ENCODE peak calls at places on chromosomes 2 and 18, in eight cellular contexts. One of them, this sample, is unnamed.

GRCh38 chr2:197708331-197708730 is 3.2 kb downstream of the MARS2 start:
- DNase-seq in neuronal stem cell: no peak
- DNase-seq in epithelial cell of esophagus: peak; percentile 87
- DNase-seq in Right ventricle myocardium inferior: no peak
- DNase-seq in stimulated activated CD4-positive, alpha-beta T cell treated with anti-CD3 and anti-CD28 coated beads, Interleukin-2, amount 100 ng/mL, for 48 hours: no peak
- DNase-seq in GM20000: no peak
- DNase-seq in suprapubic skin: no peak
- DNase-seq in NCI-H1092: no peak
- DNase-seq in this sample: no peak

GRCh38 chr2:217688494-217688893 is 314.3 kb downstream of the TNS1 start:
- DNase-seq in suprapubic skin: peak; percentile 36
- DNase-seq in Right ventricle myocardium inferior: no peak
- DNase-seq in GM20000: no peak
- DNase-seq in stimulated activated CD4-positive, alpha-beta T cell treated with anti-CD3 and anti-CD28 coated beads, Interleukin-2, amount 100 ng/mL, for 48 hours: no peak
- DNase-seq in epithelial cell of esophagus: no peak
- DNase-seq in NCI-H1092: no peak
- DNase-seq in neuronal stem cell: no peak
- DNase-seq in this sample: no peak

GRCh38 chr2:236665572-236666118 is 96.0 kb downstream of the ACKR3 start:
- DNase-seq in stimulated activated CD4-positive, alpha-beta T cell treated with anti-CD3 and anti-CD28 coated beads, Interleukin-2, amount 100 ng/mL, for 48 hours: no peak
- DNase-seq in epithelial cell of esophagus: peak; percentile 59
- DNase-seq in NCI-H1092: no peak
- DNase-seq in GM20000: no peak
- DNase-seq in suprapubic skin: peak; percentile 21
- DNase-seq in neuronal stem cell: no peak
- DNase-seq in Right ventricle myocardium inferior: no peak
- DNase-seq in this sample: peak; percentile 21

GRCh38 chr2:153432381-153432780 is 46.2 kb downstream of the RPRM start:
- DNase-seq in epithelial cell of esophagus: no peak
- DNase-seq in NCI-H1092: no peak
- DNase-seq in stimulated activated CD4-positive, alpha-beta T cell treated with anti-CD3 and anti-CD28 coated beads, Interleukin-2, amount 100 ng/mL, for 48 hours: no peak
- DNase-seq in GM20000: no peak
- DNase-seq in Right ventricle myocardium inferior: no peak
- DNase-seq in neuronal stem cell: no peak
- DNase-seq in suprapubic skin: no peak
- DNase-seq in this sample: no peak

GRCh38 chr2:56816666-56817065 is 632.9 kb downstream of the CCDC85A start:
- DNase-seq in stimulated activated CD4-positive, alpha-beta T cell treated with anti-CD3 and anti-CD28 coated beads, Interleukin-2, amount 100 ng/mL, for 48 hours: no peak
- DNase-seq in suprapubic skin: no peak
- DNase-seq in NCI-H1092: no peak
- DNase-seq in epithelial cell of esophagus: no peak
- DNase-seq in GM20000: no peak
- DNase-seq in Right ventricle myocardium inferior: no peak
- DNase-seq in neuronal stem cell: no peak
- DNase-seq in this sample: peak; percentile 24

GRCh38 chr2:113187771-113188170 is 14.0 kb downstream of the PSD4 start:
- DNase-seq in Right ventricle myocardium inferior: no peak
- DNase-seq in epithelial cell of esophagus: no peak
- DNase-seq in stimulated activated CD4-positive, alpha-beta T cell treated with anti-CD3 and anti-CD28 coated beads, Interleukin-2, amount 100 ng/mL, for 48 hours: no peak
- DNase-seq in NCI-H1092: no peak
- DNase-seq in suprapubic skin: no peak
- DNase-seq in neuronal stem cell: no peak
- DNase-seq in GM20000: no peak
- DNase-seq in this sample: no peak

GRCh38 chr2:224838335-224838734 is 122.2 kb upstream of the CCDC195 start:
- DNase-seq in NCI-H1092: peak; percentile 42
- DNase-seq in Right ventricle myocardium inferior: no peak
- DNase-seq in neuronal stem cell: no peak
- DNase-seq in suprapubic skin: no peak
- DNase-seq in stimulated activated CD4-positive, alpha-beta T cell treated with anti-CD3 and anti-CD28 coated beads, Interleukin-2, amount 100 ng/mL, for 48 hours: no peak
- DNase-seq in GM20000: no peak
- DNase-seq in epithelial cell of esophagus: no peak
- DNase-seq in this sample: no peak

GRCh38 chr2:239157269-239157668 is 243.6 kb downstream of the HDAC4 start:
- DNase-seq in NCI-H1092: no peak
- DNase-seq in neuronal stem cell: no peak
- DNase-seq in GM20000: no peak
- DNase-seq in Right ventricle myocardium inferior: no peak
- DNase-seq in stimulated activated CD4-positive, alpha-beta T cell treated with anti-CD3 and anti-CD28 coated beads, Interleukin-2, amount 100 ng/mL, for 48 hours: no peak
- DNase-seq in epithelial cell of esophagus: no peak
- DNase-seq in suprapubic skin: peak; percentile 34
- DNase-seq in this sample: peak; percentile 63

GRCh38 chr2:28896906-28897305 is 2.4 kb downstream of the WDR43 start:
- DNase-seq in Right ventricle myocardium inferior: no peak
- DNase-seq in suprapubic skin: no peak
- DNase-seq in NCI-H1092: no peak
- DNase-seq in stimulated activated CD4-positive, alpha-beta T cell treated with anti-CD3 and anti-CD28 coated beads, Interleukin-2, amount 100 ng/mL, for 48 hours: no peak
- DNase-seq in epithelial cell of esophagus: peak; percentile 74
- DNase-seq in GM20000: no peak
- DNase-seq in neuronal stem cell: no peak
- DNase-seq in this sample: no peak

GRCh38 chr2:19802088-19802806 is 99.5 kb downstream of the TTC32 start:
- DNase-seq in Right ventricle myocardium inferior: no peak
- DNase-seq in epithelial cell of esophagus: no peak
- DNase-seq in neuronal stem cell: no peak
- DNase-seq in NCI-H1092: no peak
- DNase-seq in GM20000: no peak
- DNase-seq in suprapubic skin: no peak
- DNase-seq in stimulated activated CD4-positive, alpha-beta T cell treated with anti-CD3 and anti-CD28 coated beads, Interleukin-2, amount 100 ng/mL, for 48 hours: no peak
- DNase-seq in this sample: no peak

GRCh38 chr2:9235388-9236344 is 29.1 kb downstream of the ASAP2 start:
- DNase-seq in GM20000: no peak
- DNase-seq in stimulated activated CD4-positive, alpha-beta T cell treated with anti-CD3 and anti-CD28 coated beads, Interleukin-2, amount 100 ng/mL, for 48 hours: no peak
- DNase-seq in suprapubic skin: no peak
- DNase-seq in Right ventricle myocardium inferior: no peak
- DNase-seq in NCI-H1092: no peak
- DNase-seq in neuronal stem cell: no peak
- DNase-seq in epithelial cell of esophagus: peak; percentile 74
- DNase-seq in this sample: peak; percentile 78

GRCh38 chr2:217331577-217332139 is 471.8 kb upstream of the TNP1 start:
- DNase-seq in epithelial cell of esophagus: peak; percentile 82
- DNase-seq in NCI-H1092: no peak
- DNase-seq in suprapubic skin: no peak
- DNase-seq in stimulated activated CD4-positive, alpha-beta T cell treated with anti-CD3 and anti-CD28 coated beads, Interleukin-2, amount 100 ng/mL, for 48 hours: no peak
- DNase-seq in GM20000: no peak
- DNase-seq in neuronal stem cell: peak; percentile 11
- DNase-seq in Right ventricle myocardium inferior: no peak
- DNase-seq in this sample: no peak

GRCh38 chr18:49638209-49638785 is 76.4 kb downstream of the LIPG start:
- DNase-seq in neuronal stem cell: no peak
- DNase-seq in stimulated activated CD4-positive, alpha-beta T cell treated with anti-CD3 and anti-CD28 coated beads, Interleukin-2, amount 100 ng/mL, for 48 hours: no peak
- DNase-seq in epithelial cell of esophagus: no peak
- DNase-seq in NCI-H1092: no peak
- DNase-seq in GM20000: no peak
- DNase-seq in Right ventricle myocardium inferior: no peak
- DNase-seq in suprapubic skin: no peak
- DNase-seq in this sample: no peak

GRCh38 chr2:222313816-222314215 is 15.0 kb upstream of the PAX3 start:
- DNase-seq in stimulated activated CD4-positive, alpha-beta T cell treated with anti-CD3 and anti-CD28 coated beads, Interleukin-2, amount 100 ng/mL, for 48 hours: no peak
- DNase-seq in epithelial cell of esophagus: no peak
- DNase-seq in Right ventricle myocardium inferior: no peak
- DNase-seq in neuronal stem cell: no peak
- DNase-seq in suprapubic skin: no peak
- DNase-seq in NCI-H1092: no peak
- DNase-seq in GM20000: no peak
- DNase-seq in this sample: no peak

GRCh38 chr18:54127759-54128378 is 96.6 kb downstream of the MBD2 start:
- DNase-seq in neuronal stem cell: peak; percentile 54
- DNase-seq in suprapubic skin: no peak
- DNase-seq in GM20000: peak; percentile 54
- DNase-seq in stimulated activated CD4-positive, alpha-beta T cell treated with anti-CD3 and anti-CD28 coated beads, Interleukin-2, amount 100 ng/mL, for 48 hours: no peak
- DNase-seq in epithelial cell of esophagus: peak; percentile 59
- DNase-seq in Right ventricle myocardium inferior: no peak
- DNase-seq in NCI-H1092: peak; percentile 29
- DNase-seq in this sample: no peak

GRCh38 chr2:118197011-118197695 is 108.9 kb downstream of the INSIG2 start:
- DNase-seq in Right ventricle myocardium inferior: no peak
- DNase-seq in stimulated activated CD4-positive, alpha-beta T cell treated with anti-CD3 and anti-CD28 coated beads, Interleukin-2, amount 100 ng/mL, for 48 hours: no peak
- DNase-seq in NCI-H1092: no peak
- DNase-seq in neuronal stem cell: no peak
- DNase-seq in GM20000: no peak
- DNase-seq in suprapubic skin: no peak
- DNase-seq in epithelial cell of esophagus: peak; percentile 23
- DNase-seq in this sample: no peak

GRCh38 chr2:164669291-164669690 is 48.0 kb upstream of the GRB14 start:
- DNase-seq in suprapubic skin: no peak
- DNase-seq in epithelial cell of esophagus: no peak
- DNase-seq in Right ventricle myocardium inferior: no peak
- DNase-seq in neuronal stem cell: no peak
- DNase-seq in stimulated activated CD4-positive, alpha-beta T cell treated with anti-CD3 and anti-CD28 coated beads, Interleukin-2, amount 100 ng/mL, for 48 hours: no peak
- DNase-seq in GM20000: no peak
- DNase-seq in NCI-H1092: no peak
- DNase-seq in this sample: no peak

GRCh38 chr2:104826016-104826415 is 27.9 kb upstream of the POU3F3 start:
- DNase-seq in Right ventricle myocardium inferior: no peak
- DNase-seq in GM20000: no peak
- DNase-seq in suprapubic skin: no peak
- DNase-seq in stimulated activated CD4-positive, alpha-beta T cell treated with anti-CD3 and anti-CD28 coated beads, Interleukin-2, amount 100 ng/mL, for 48 hours: no peak
- DNase-seq in epithelial cell of esophagus: no peak
- DNase-seq in NCI-H1092: no peak
- DNase-seq in neuronal stem cell: no peak
- DNase-seq in this sample: no peak

GRCh38 chr2:58651930-58652329 is 410.8 kb upstream of the FANCL start:
- DNase-seq in epithelial cell of esophagus: peak; percentile 77
- DNase-seq in stimulated activated CD4-positive, alpha-beta T cell treated with anti-CD3 and anti-CD28 coated beads, Interleukin-2, amount 100 ng/mL, for 48 hours: no peak
- DNase-seq in suprapubic skin: no peak
- DNase-seq in Right ventricle myocardium inferior: no peak
- DNase-seq in neuronal stem cell: no peak
- DNase-seq in GM20000: no peak
- DNase-seq in NCI-H1092: no peak
- DNase-seq in this sample: no peak

GRCh38 chr2:60215295-60215990 is 338.0 kb downstream of the BCL11A start:
- DNase-seq in neuronal stem cell: peak; percentile 80
- DNase-seq in Right ventricle myocardium inferior: peak; percentile 33
- DNase-seq in stimulated activated CD4-positive, alpha-beta T cell treated with anti-CD3 and anti-CD28 coated beads, Interleukin-2, amount 100 ng/mL, for 48 hours: no peak
- DNase-seq in epithelial cell of esophagus: no peak
- DNase-seq in NCI-H1092: no peak
- DNase-seq in GM20000: no peak
- DNase-seq in suprapubic skin: no peak
- DNase-seq in this sample: no peak

GRCh38 chr2:12318427-12319057 is 398.2 kb upstream of the TRIB2 start:
- DNase-seq in stimulated activated CD4-positive, alpha-beta T cell treated with anti-CD3 and anti-CD28 coated beads, Interleukin-2, amount 100 ng/mL, for 48 hours: no peak
- DNase-seq in epithelial cell of esophagus: peak; percentile 83
- DNase-seq in suprapubic skin: no peak
- DNase-seq in NCI-H1092: no peak
- DNase-seq in GM20000: no peak
- DNase-seq in neuronal stem cell: no peak
- DNase-seq in Right ventricle myocardium inferior: no peak
- DNase-seq in this sample: no peak

GRCh38 chr2:19890104-19890503 is 11.7 kb downstream of the TTC32 start:
- DNase-seq in epithelial cell of esophagus: no peak
- DNase-seq in stimulated activated CD4-positive, alpha-beta T cell treated with anti-CD3 and anti-CD28 coated beads, Interleukin-2, amount 100 ng/mL, for 48 hours: no peak
- DNase-seq in suprapubic skin: no peak
- DNase-seq in NCI-H1092: no peak
- DNase-seq in GM20000: no peak
- DNase-seq in Right ventricle myocardium inferior: no peak
- DNase-seq in neuronal stem cell: no peak
- DNase-seq in this sample: no peak

GRCh38 chr2:142980246-142981068 is 103.0 kb downstream of the KYNU start:
- DNase-seq in epithelial cell of esophagus: peak; percentile 66
- DNase-seq in stimulated activated CD4-positive, alpha-beta T cell treated with anti-CD3 and anti-CD28 coated beads, Interleukin-2, amount 100 ng/mL, for 48 hours: no peak
- DNase-seq in NCI-H1092: no peak
- DNase-seq in Right ventricle myocardium inferior: no peak
- DNase-seq in suprapubic skin: no peak
- DNase-seq in GM20000: peak; percentile 18
- DNase-seq in neuronal stem cell: no peak
- DNase-seq in this sample: no peak

GRCh38 chr18:48867978-48868377 is 82.8 kb downstream of the SMAD7 start:
- DNase-seq in GM20000: no peak
- DNase-seq in epithelial cell of esophagus: no peak
- DNase-seq in stimulated activated CD4-positive, alpha-beta T cell treated with anti-CD3 and anti-CD28 coated beads, Interleukin-2, amount 100 ng/mL, for 48 hours: no peak
- DNase-seq in suprapubic skin: no peak
- DNase-seq in NCI-H1092: no peak
- DNase-seq in neuronal stem cell: no peak
- DNase-seq in Right ventricle myocardium inferior: no peak
- DNase-seq in this sample: no peak

GRCh38 chr2:68463287-68463877 is 3.7 kb downstream of the FBXO48 start:
- DNase-seq in neuronal stem cell: peak; percentile 53
- DNase-seq in NCI-H1092: peak; percentile 20
- DNase-seq in Right ventricle myocardium inferior: no peak
- DNase-seq in epithelial cell of esophagus: peak; percentile 73
- DNase-seq in suprapubic skin: no peak
- DNase-seq in stimulated activated CD4-positive, alpha-beta T cell treated with anti-CD3 and anti-CD28 coated beads, Interleukin-2, amount 100 ng/mL, for 48 hours: no peak
- DNase-seq in GM20000: peak; percentile 51
- DNase-seq in this sample: no peak

GRCh38 chr2:174158003-174158402 is 90.3 kb downstream of the OLA1 start:
- DNase-seq in neuronal stem cell: peak; percentile 20
- DNase-seq in stimulated activated CD4-positive, alpha-beta T cell treated with anti-CD3 and anti-CD28 coated beads, Interleukin-2, amount 100 ng/mL, for 48 hours: no peak
- DNase-seq in Right ventricle myocardium inferior: no peak
- DNase-seq in NCI-H1092: peak; percentile 20
- DNase-seq in epithelial cell of esophagus: peak; percentile 63
- DNase-seq in suprapubic skin: no peak
- DNase-seq in GM20000: peak; percentile 47
- DNase-seq in this sample: no peak

GRCh38 chr2:72185166-72185565 is 37.5 kb upstream of the CYP26B1 start:
- DNase-seq in neuronal stem cell: no peak
- DNase-seq in stimulated activated CD4-positive, alpha-beta T cell treated with anti-CD3 and anti-CD28 coated beads, Interleukin-2, amount 100 ng/mL, for 48 hours: no peak
- DNase-seq in Right ventricle myocardium inferior: no peak
- DNase-seq in suprapubic skin: no peak
- DNase-seq in NCI-H1092: no peak
- DNase-seq in epithelial cell of esophagus: no peak
- DNase-seq in GM20000: no peak
- DNase-seq in this sample: no peak

GRCh38 chr2:187915810-187916209 is 361.6 kb upstream of the TFPI start:
- DNase-seq in epithelial cell of esophagus: no peak
- DNase-seq in NCI-H1092: no peak
- DNase-seq in suprapubic skin: no peak
- DNase-seq in Right ventricle myocardium inferior: no peak
- DNase-seq in neuronal stem cell: no peak
- DNase-seq in stimulated activated CD4-positive, alpha-beta T cell treated with anti-CD3 and anti-CD28 coated beads, Interleukin-2, amount 100 ng/mL, for 48 hours: no peak
- DNase-seq in GM20000: no peak
- DNase-seq in this sample: no peak

GRCh38 chr18:58266291-58266690 is 222.3 kb downstream of the NEDD4L start:
- DNase-seq in epithelial cell of esophagus: peak; percentile 13
- DNase-seq in suprapubic skin: no peak
- DNase-seq in stimulated activated CD4-positive, alpha-beta T cell treated with anti-CD3 and anti-CD28 coated beads, Interleukin-2, amount 100 ng/mL, for 48 hours: no peak
- DNase-seq in GM20000: no peak
- DNase-seq in NCI-H1092: no peak
- DNase-seq in neuronal stem cell: no peak
- DNase-seq in Right ventricle myocardium inferior: no peak
- DNase-seq in this sample: no peak

GRCh38 chr2:234991290-234991689 is 39.5 kb downstream of the SH3BP4 start:
- DNase-seq in neuronal stem cell: no peak
- DNase-seq in GM20000: no peak
- DNase-seq in epithelial cell of esophagus: no peak
- DNase-seq in suprapubic skin: no peak
- DNase-seq in NCI-H1092: no peak
- DNase-seq in Right ventricle myocardium inferior: no peak
- DNase-seq in stimulated activated CD4-positive, alpha-beta T cell treated with anti-CD3 and anti-CD28 coated beads, Interleukin-2, amount 100 ng/mL, for 48 hours: no peak
- DNase-seq in this sample: no peak

GRCh38 chr2:158060862-158061435 is 40.7 kb upstream of the UPP2 start:
- DNase-seq in suprapubic skin: no peak
- DNase-seq in NCI-H1092: no peak
- DNase-seq in neuronal stem cell: no peak
- DNase-seq in Right ventricle myocardium inferior: no peak
- DNase-seq in GM20000: no peak
- DNase-seq in stimulated activated CD4-positive, alpha-beta T cell treated with anti-CD3 and anti-CD28 coated beads, Interleukin-2, amount 100 ng/mL, for 48 hours: no peak
- DNase-seq in epithelial cell of esophagus: peak; percentile 17
- DNase-seq in this sample: no peak

GRCh38 chr18:58541789-58542425 is 87.0 kb downstream of the ALPK2 start:
- DNase-seq in Right ventricle myocardium inferior: no peak
- DNase-seq in NCI-H1092: no peak
- DNase-seq in GM20000: peak; percentile 54
- DNase-seq in epithelial cell of esophagus: peak; percentile 99
- DNase-seq in neuronal stem cell: no peak
- DNase-seq in stimulated activated CD4-positive, alpha-beta T cell treated with anti-CD3 and anti-CD28 coated beads, Interleukin-2, amount 100 ng/mL, for 48 hours: no peak
- DNase-seq in suprapubic skin: no peak
- DNase-seq in this sample: no peak

GRCh38 chr2:114076961-114077360 is 187.1 kb downstream of the ACTR3 start:
- DNase-seq in neuronal stem cell: no peak
- DNase-seq in suprapubic skin: no peak
- DNase-seq in GM20000: no peak
- DNase-seq in Right ventricle myocardium inferior: no peak
- DNase-seq in NCI-H1092: no peak
- DNase-seq in epithelial cell of esophagus: no peak
- DNase-seq in stimulated activated CD4-positive, alpha-beta T cell treated with anti-CD3 and anti-CD28 coated beads, Interleukin-2, amount 100 ng/mL, for 48 hours: no peak
- DNase-seq in this sample: no peak

GRCh38 chr2:236717719-236718118 is 148.1 kb downstream of the ACKR3 start:
- DNase-seq in suprapubic skin: no peak
- DNase-seq in NCI-H1092: no peak
- DNase-seq in Right ventricle myocardium inferior: no peak
- DNase-seq in GM20000: no peak
- DNase-seq in epithelial cell of esophagus: peak; percentile 45
- DNase-seq in stimulated activated CD4-positive, alpha-beta T cell treated with anti-CD3 and anti-CD28 coated beads, Interleukin-2, amount 100 ng/mL, for 48 hours: no peak
- DNase-seq in neuronal stem cell: no peak
- DNase-seq in this sample: no peak